ENCODE peak calls at places on chromosomes 13 and 19, in four cellular contexts. One of them, this sample, is unnamed.

GRCh38 chr13:76972430-76972829 is 19.5 kb upstream of the CLN5 start:
- DNase-seq in foreskin keratinocyte: no peak
- DNase-seq in caudate nucleus: no peak
- DNase-seq in sciatic nerve: no peak
- DNase-seq in this sample: no peak

GRCh38 chr13:24858953-24859352 is 95.0 kb downstream of the RNF17 start:
- DNase-seq in foreskin keratinocyte: no peak
- DNase-seq in caudate nucleus: no peak
- DNase-seq in sciatic nerve: no peak
- DNase-seq in this sample: no peak

GRCh38 chr19:48355555-48355954 is 8.2 kb downstream of the TMEM143 start:
- DNase-seq in foreskin keratinocyte: no peak
- DNase-seq in caudate nucleus: no peak
- DNase-seq in sciatic nerve: no peak
- DNase-seq in this sample: no peak

GRCh38 chr13:37602743-37603381 is 4.3 kb upstream of the POSTN start:
- DNase-seq in foreskin keratinocyte: no peak
- DNase-seq in caudate nucleus: no peak
- DNase-seq in sciatic nerve: no peak
- DNase-seq in this sample: no peak

GRCh38 chr13:95002968-95003813 is 290.8 kb upstream of the SOX21 start:
- DNase-seq in foreskin keratinocyte: no peak
- DNase-seq in caudate nucleus: no peak
- DNase-seq in sciatic nerve: no peak
- DNase-seq in this sample: no peak

GRCh38 chr13:36685912-36686311 is 12.1 kb downstream of the SERTM1 start:
- DNase-seq in foreskin keratinocyte: peak; percentile 25
- DNase-seq in caudate nucleus: no peak
- DNase-seq in sciatic nerve: no peak
- DNase-seq in this sample: no peak

GRCh38 chr13:34419025-34419424 is 523.0 kb upstream of the NBEA start:
- DNase-seq in foreskin keratinocyte: no peak
- DNase-seq in caudate nucleus: no peak
- DNase-seq in sciatic nerve: no peak
- DNase-seq in this sample: no peak

GRCh38 chr19:35388277-35389054 is 17.6 kb downstream of the GPR42 start:
- DNase-seq in foreskin keratinocyte: no peak
- DNase-seq in caudate nucleus: no peak
- DNase-seq in sciatic nerve: no peak
- DNase-seq in this sample: no peak

GRCh38 chr19:1445185-1445931 is 4.6 kb upstream of the APC2 start:
- DNase-seq in foreskin keratinocyte: peak; percentile 31
- DNase-seq in caudate nucleus: peak; percentile 30
- DNase-seq in sciatic nerve: peak; percentile 82
- DNase-seq in this sample: peak; percentile 65

This sample was measured in stimulated activated CD4-positive, alpha-beta T cell treated with anti-CD3 and anti-CD28 coated beads, TNF-alpha, amount 100 ng/mL, for 1 hour.